ENCODE peak calls at places on chromosomes 1 and 21, in six cellular contexts. W is HepG2, U is A549, A is GM12878, H is SK-N-SH, S is endothelial cell of umbilical vein. Z is an unnamed sample.

GRCh38 chr1:220221269-220221668 is 51.0 kb downstream of the RAB3GAP2 start:
- DNase-seq in H (no peak), W (no peak), U (no peak), S (no peak), A (no peak), Z (no peak)

GRCh38 chr1:93770640-93771039 is 89.0 kb upstream of the BCAR3 start:
- DNase-seq in W (no peak), H (no peak), U (no peak), A (no peak), S (no peak), Z (peak; percentile 31)

GRCh38 chr1:228088586-228089498 is 6.3 kb downstream of the ARF1 start:
- DNase-seq in W (no peak), H (no peak), U (no peak), A (no peak), S (no peak), Z (peak; percentile 81)

GRCh38 chr1:167789501-167789900 is 67.7 kb downstream of the MPZL1 start:
- DNase-seq in H (no peak), A (no peak), S (no peak), U (no peak), W (no peak), Z (no peak)

GRCh38 chr1:34825455-34826081 is 32.8 kb downstream of the GJA4 start:
- DNase-seq in H (peak; percentile 86), U (no peak), A (no peak), W (peak; percentile 84), S (peak; percentile 97), Z (no peak)

GRCh38 chr1:84386716-84387479 is 11.4 kb upstream of the DNASE2B start:
- DNase-seq in H (no peak), W (no peak), A (no peak), U (no peak), S (no peak), Z (no peak)

GRCh38 chr1:163999131-163999530 is 559.9 kb upstream of the PBX1 start:
- DNase-seq in A (no peak), H (no peak), U (no peak), W (no peak), S (no peak), Z (no peak)

GRCh38 chr1:54791880-54792522 is 9.1 kb downstream of the TTC22 start:
- DNase-seq in A (no peak), W (peak; percentile 65), U (peak; percentile 34), S (peak; percentile 20), H (peak; percentile 63), Z (peak; percentile 74)

GRCh38 chr1:7327849-7328248 is 443.2 kb upstream of the VAMP3 start:
- DNase-seq in H (no peak), S (no peak), U (no peak), W (no peak), A (no peak), Z (no peak)

GRCh38 chr1:205287723-205288122 is 33.8 kb downstream of the NUAK2 start:
- DNase-seq in U (no peak), W (no peak), A (no peak), S (no peak), H (no peak), Z (no peak)

GRCh38 chr1:52239708-52240001 is 97.8 kb downstream of the ZFYVE9 start:
- DNase-seq in A (no peak), W (no peak), U (no peak), S (no peak), H (no peak), Z (peak; percentile 57)

GRCh38 chr1:3903141-3904005 is 3.3 kb upstream of the C1orf174 start:
- DNase-seq in U (no peak), H (no peak), W (peak; percentile 57), A (no peak), S (no peak), Z (peak; percentile 19)

GRCh38 chr1:62687421-62687902 is 724 bp downstream of the DOCK7 start:
- DNase-seq in H (peak; percentile 78), U (peak; percentile 13), A (no peak), W (peak; percentile 65), S (peak; percentile 54), Z (peak; percentile 50)

GRCh38 chr1:92411511-92411910 is 75.2 kb downstream of the GFI1 start:
- DNase-seq in H (no peak), S (no peak), W (no peak), A (no peak), U (no peak), Z (peak; percentile 85)

GRCh38 chr1:167122568-167122967 is 28.7 kb downstream of the STYXL2 start:
- DNase-seq in U (no peak), S (no peak), W (no peak), A (no peak), H (no peak), Z (no peak)

GRCh38 chr1:226688056-226688748 is 50.9 kb downstream of the ITPKB start:
- DNase-seq in W (no peak), A (no peak), H (no peak), S (no peak), U (no peak), Z (no peak)

GRCh38 chr1:32494711-32495337 is 30.0 kb downstream of the ZBTB8B start:
- DNase-seq in W (peak; percentile 18), S (no peak), A (no peak), U (no peak), H (no peak), Z (no peak)

GRCh38 chr21:42440187-42440792 is 36.6 kb downstream of the UBASH3A start:
- DNase-seq in H (no peak), S (no peak), U (no peak), A (peak; percentile 70), W (no peak), Z (no peak)

GRCh38 chr1:39509360-39510009 is 18.0 kb downstream of the BMP8A start:
- DNase-seq in H (no peak), U (no peak), A (peak; percentile 54), S (no peak), W (no peak), Z (peak; percentile 65)

GRCh38 chr1:172472495-172472894 is 28.6 kb upstream of the PIGC start:
- DNase-seq in H (no peak), A (no peak), U (no peak), S (no peak), W (no peak), Z (peak; percentile 67)

GRCh38 chr21:38489283-38489677 is 9.0 kb downstream of the ERG start:
- DNase-seq in W (no peak), U (no peak), A (no peak), S (no peak), H (no peak), Z (no peak)

GRCh38 chr21:26077523-26077922 is 93.0 kb downstream of the APP start:
- DNase-seq in S (no peak), W (no peak), U (no peak), H (no peak), A (no peak), Z (no peak)

GRCh38 chr1:90970208-90970607 is 51.6 kb downstream of the ZNF644 start:
- DNase-seq in W (no peak), H (no peak), A (no peak), S (no peak), U (no peak), Z (no peak)

GRCh38 chr1:110548381-110548780 is 29.4 kb upstream of the KCNA10 start:
- DNase-seq in H (peak; percentile 51), U (peak; percentile 36), S (no peak), W (peak; percentile 41), A (no peak), Z (peak; percentile 15)

GRCh38 chr1:47548188-47548587 is 110.3 kb downstream of the FOXD2 start:
- DNase-seq in U (no peak), S (no peak), A (no peak), H (no peak), W (no peak), Z (no peak)

GRCh38 chr1:12760256-12760795 is 13.2 kb upstream of the PRAMEF12 start:
- DNase-seq in A (no peak), W (peak; percentile 25), U (peak; percentile 45), H (peak; percentile 23), S (no peak), Z (peak; percentile 12)
- TF ChIP-seq CTCF in A (peak; percentile 21), W (peak; percentile 30), U (no peak), H (peak; percentile 37), S (no peak), Z (peak; percentile 38)

DNA sequence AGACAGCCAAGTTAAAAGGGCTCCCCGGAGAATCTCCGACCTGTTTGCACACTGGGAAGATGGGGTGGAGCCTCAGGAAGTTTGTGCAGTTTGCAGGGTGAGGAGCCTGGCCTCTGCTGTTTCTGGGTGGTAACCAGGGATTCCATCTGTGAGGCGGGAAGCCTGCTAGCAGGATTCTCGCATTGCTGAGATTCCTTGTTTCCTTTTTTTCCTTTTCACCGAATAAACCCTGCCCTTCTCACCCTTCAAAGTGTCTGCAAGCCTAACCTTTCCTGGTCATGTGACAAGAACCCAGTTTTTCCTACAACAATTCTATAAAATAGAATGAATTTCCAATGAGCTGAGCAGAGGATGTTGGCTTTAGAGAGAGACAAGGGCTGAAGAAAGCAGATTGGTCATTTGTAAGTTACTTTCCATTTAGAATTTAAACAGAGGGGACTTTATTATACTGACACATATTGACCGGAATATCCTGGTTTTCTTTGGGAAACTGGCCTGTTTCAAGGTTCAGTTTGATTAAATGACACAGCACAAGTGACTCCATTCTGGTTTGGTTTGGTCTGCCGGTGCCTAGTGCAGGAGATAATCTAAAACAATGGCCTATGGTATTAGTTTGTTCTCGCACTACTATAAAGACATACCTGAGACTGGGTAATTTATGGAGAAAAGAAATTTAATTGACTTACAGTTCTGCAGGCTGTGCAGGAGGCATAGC is 48.7 kb upstream of the DNAH14 start:
- DNase-seq in U (peak; percentile 7), W (peak; percentile 13), H (no peak), S (no peak), A (no peak), Z (no peak)
- H3K4me3 ChIP-seq in U (no peak overlapping the region), W (no peak overlapping the region), H (no peak overlapping the region), S (no peak overlapping the region), A (no peak overlapping the region), Z (no peak overlapping the region)

DNA sequence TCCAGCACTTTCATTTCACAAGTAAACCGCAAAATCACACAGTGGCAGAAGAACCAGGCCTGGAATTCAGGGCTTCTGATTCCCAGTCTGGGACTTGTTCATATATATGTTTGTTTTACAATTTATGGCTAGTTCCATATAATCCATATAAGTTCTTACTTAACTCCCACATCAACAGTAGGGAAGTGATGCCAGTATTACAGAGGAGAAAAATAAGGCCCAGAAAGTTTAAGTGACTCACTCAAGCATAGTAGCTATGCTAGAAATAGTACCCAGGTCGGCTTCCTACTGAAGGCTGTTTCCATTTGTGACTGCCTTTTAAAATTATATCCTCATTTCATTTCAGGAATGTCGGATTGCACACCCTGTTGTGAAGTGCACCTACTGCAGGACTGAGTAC is 1.4 kb downstream of the FAM76A start:
- DNase-seq in A (no peak), S (peak; percentile 15), W (no peak), U (no peak), H (no peak), Z (peak; percentile 8)
- TF ChIP-seq MAX in A (no peak), S (no peak), W (no peak), U (no peak), H (no peak), Z (no peak)

DNA sequence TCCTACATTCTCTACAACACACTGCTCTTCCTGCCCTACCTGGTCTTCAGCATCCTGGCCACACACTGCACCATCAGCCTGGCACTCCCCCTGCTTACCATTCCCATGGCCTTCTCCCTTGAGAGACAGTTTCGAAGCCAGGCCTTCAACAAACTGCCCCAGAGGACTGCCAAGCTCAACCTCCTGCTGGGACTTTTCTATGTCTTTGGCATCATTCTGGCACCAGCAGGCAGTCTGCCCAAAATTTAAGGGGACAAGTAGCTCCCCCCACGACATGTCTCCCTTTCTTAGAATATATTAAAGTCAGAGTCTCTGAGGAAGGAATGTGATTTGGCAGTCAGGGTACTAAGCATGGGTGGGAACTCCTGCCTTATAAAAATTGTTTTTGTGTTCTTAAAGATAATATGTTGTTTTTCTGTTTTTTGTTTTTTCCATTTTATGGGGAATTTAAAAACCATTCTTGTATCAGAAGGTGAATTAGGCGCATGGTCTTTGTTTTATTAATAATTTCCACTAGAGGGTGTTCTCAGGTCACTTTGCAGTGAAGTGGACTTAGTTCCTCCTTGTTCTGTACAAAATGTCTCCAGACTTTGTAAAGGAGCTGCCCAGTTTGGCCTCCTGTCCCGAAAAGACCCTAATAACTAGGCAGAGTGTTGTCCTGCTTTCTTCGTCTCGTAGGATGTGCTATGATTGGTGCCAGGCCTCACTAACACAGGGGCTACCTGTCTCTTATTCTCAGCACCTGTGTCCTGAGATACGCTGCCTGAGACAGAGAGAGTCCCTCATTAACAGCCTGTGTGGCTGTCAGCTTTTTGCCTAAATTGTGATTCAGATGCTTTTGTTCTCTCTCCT is 13.1 kb downstream of the UBIAD1 start:
- DNase-seq in H (peak; percentile 49), U (no peak), W (no peak), A (no peak), S (peak; percentile 18), Z (no peak)
- TF ChIP-seq CTCF in H (peak; percentile 55), U (peak; percentile 34), W (peak; percentile 17), A (peak; percentile 14), S (no peak), Z (peak; percentile 5)